ENCODE peak calls at places on chromosomes 12 and 14, in five cellular contexts. U is uterus; F is lung; C is CD4-positive, CD25-positive, alpha-beta regulatory T cell; N is esophagus squamous epithelium. E is an unnamed sample.

GRCh38 chr12:39378346-39378745 is 64.6 kb downstream of the KIF21A start:
- DNase-seq in N (no peak), F (no peak), C (no peak), U (no peak), E (no peak)

GRCh38 chr12:1830981-1831930 is 10.9 kb downstream of the LRTM2 start:
- DNase-seq in N (no peak), F (peak; percentile 84), U (peak; percentile 36), C (peak; percentile 11), E (peak; percentile 82)

GRCh38 chr14:23154876-23155587 is 28.4 kb downstream of the SLC7A8 start:
- DNase-seq in U (peak; percentile 83), C (no peak), F (peak; percentile 74), N (no peak), E (peak; percentile 33)

GRCh38 chr12:131672311-131672940 is 38.5 kb upstream of the SFSWAP start:
- DNase-seq in N (no peak), U (no peak), F (no peak), C (no peak), E (no peak)

GRCh38 chr14:46279776-46280175 is 371.8 kb downstream of the RPL10L start:
- DNase-seq in N (no peak), C (no peak), F (no peak), U (no peak), E (no peak)

GRCh38 chr12:27142102-27142721 is 59.8 kb upstream of the C12orf71 start:
- DNase-seq in F (peak; percentile 67), N (no peak), C (peak; percentile 65), U (peak; percentile 30), E (peak; percentile 96)

GRCh38 chr12:45509187-45509586 is 220.3 kb upstream of the ARID2 start:
- DNase-seq in C (no peak), U (no peak), F (no peak), N (no peak), E (no peak)

GRCh38 chr12:111636209-111636928 is 37.3 kb upstream of the ATXN2 start:
- DNase-seq in F (peak; percentile 36), C (no peak), N (no peak), U (peak; percentile 86), E (no peak)

GRCh38 chr12:29207120-29207519 is 58.0 kb downstream of the FAR2 start:
- DNase-seq in N (no peak), C (no peak), F (no peak), U (no peak), E (peak; percentile 24)

GRCh38 chr14:98580131-98580678 is 691.8 kb downstream of the BCL11B start:
- DNase-seq in F (peak; percentile 0), U (no peak), N (no peak), C (peak; percentile 34), E (peak; percentile 16)

GRCh38 chr14:71532349-71532748 is 399.9 kb upstream of the RGS6 start:
- DNase-seq in N (no peak), F (no peak), C (no peak), U (no peak), E (no peak)

GRCh38 chr12:109998904-109999648 is at the start of gene ANKRD13A:
- DNase-seq in C (peak; percentile 96), N (peak; percentile 75), F (peak; percentile 92), U (peak; percentile 91), E (peak; percentile 95)

GRCh38 chr14:24066490-24067132 is 4.8 kb upstream of the CPNE6 start:
- DNase-seq in C (no peak), U (no peak), N (no peak), F (no peak), E (no peak)

GRCh38 chr14:77838756-77839565 is 39.1 kb downstream of the ADCK1 start:
- DNase-seq in N (no peak), F (no peak), C (peak; percentile 29), U (no peak), E (no peak)

GRCh38 chr12:3538691-3539030 is 47.7 kb downstream of the PRMT8 start:
- DNase-seq in N (no peak), F (no peak), U (no peak), C (no peak), E (no peak)

GRCh38 chr14:51682411-51682810 is 30.7 kb downstream of the FRMD6 start:
- DNase-seq in N (no peak), F (no peak), U (no peak), C (no peak), E (no peak)

GRCh38 chr12:110317921-110318320 is 36.9 kb downstream of the ATP2A2 start:
- DNase-seq in U (no peak), F (no peak), C (no peak), N (no peak), E (no peak)

GRCh38 chr14:36663404-36664321 is 2.0 kb downstream of the PAX9 start:
- DNase-seq in F (no peak), N (no peak), C (no peak), U (no peak), E (peak; percentile 37)

GRCh38 chr14:100871234-100872186 is 32.0 kb downstream of the RTL1 start:
- DNase-seq in U (no peak), N (no peak), F (no peak), C (no peak), E (no peak)

GRCh38 chr14:105389976-105390848 is 8.1 kb upstream of the TEX22 start:
- DNase-seq in F (no peak), N (no peak), C (peak; percentile 70), U (no peak), E (no peak)

GRCh38 chr12:60920841-60921495 is 1325.1 kb downstream of the SLC16A7 start:
- DNase-seq in U (no peak), F (no peak), N (no peak), C (no peak), E (no peak)

GRCh38 chr12:83432176-83432719 is 745.5 kb downstream of the TMTC2 start:
- DNase-seq in F (no peak), C (no peak), U (no peak), N (no peak), E (no peak)

GRCh38 chr12:90010089-90010488 is 301.5 kb upstream of the ATP2B1 start:
- DNase-seq in N (no peak), C (no peak), F (no peak), U (no peak), E (no peak)

GRCh38 chr12:76888775-76889174 is 10.0 kb upstream of the CSRP2 start:
- DNase-seq in N (no peak), C (no peak), U (no peak), F (no peak), E (no peak)

GRCh38 chr12:76895796-76896195 is 17.0 kb upstream of the CSRP2 start:
- DNase-seq in U (no peak), C (no peak), N (no peak), F (no peak), E (no peak)

GRCh38 chr12:76891609-76892008 is 12.8 kb upstream of the CSRP2 start:
- DNase-seq in C (no peak), N (no peak), U (no peak), F (no peak), E (no peak)

GRCh38 chr12:76896274-76896673 is 17.5 kb upstream of the CSRP2 start:
- DNase-seq in U (no peak), F (no peak), N (no peak), C (no peak), E (no peak)

DNA sequence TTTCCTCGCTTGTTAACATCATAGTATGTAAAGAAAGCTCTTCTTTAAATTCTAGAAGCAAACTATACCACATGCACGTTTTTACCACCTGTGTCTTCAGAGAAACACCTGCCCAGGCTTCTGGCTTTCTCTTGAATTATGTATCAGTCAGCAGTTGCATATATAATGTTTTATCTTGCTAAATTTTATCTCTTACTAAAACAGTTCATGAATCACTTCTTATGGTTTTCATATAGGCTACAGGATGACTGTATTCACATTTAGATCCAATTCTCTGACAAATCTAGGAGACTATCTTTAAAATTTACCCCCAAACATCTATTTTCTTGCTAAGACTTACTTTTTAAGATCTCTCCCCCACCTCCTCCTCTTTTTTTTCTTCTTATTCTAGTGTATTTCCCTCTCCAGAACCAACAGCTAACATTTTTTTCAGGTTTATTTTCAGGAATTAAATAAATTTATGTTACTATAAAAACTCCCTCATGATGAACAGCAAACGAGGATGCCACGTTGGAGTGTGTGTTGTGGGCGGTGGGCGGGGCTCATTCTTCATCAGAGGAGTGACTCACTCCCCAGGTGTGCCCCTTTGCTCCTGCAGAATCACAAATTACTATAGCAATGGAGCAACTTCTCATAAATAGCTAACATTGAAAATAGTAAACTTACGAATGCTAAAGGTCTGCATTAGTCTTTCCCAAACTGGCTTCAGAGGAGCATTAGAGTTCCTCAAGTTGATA is 11.8 kb upstream of the CSRP2 start:
- DNase-seq in N (no peak), C (peak; percentile 4), U (no peak), F (no peak), E (peak; percentile 43)
- H3K27me3 ChIP-seq in N (no peaks in the 10 kb centered on the region), C (peaks cover 6% of the 10 kb centered on the region), U (no peaks in the 10 kb centered on the region), F (no peaks in the 10 kb centered on the region), E (no peaks in the 10 kb centered on the region)

GRCh38 chr14:89618309-89618708 is 201.3 kb upstream of the FOXN3 start:
- DNase-seq in C (peak; percentile 41), N (no peak), F (no peak), U (no peak), E (peak; percentile 11)

GRCh38 chr14:89619616-89620273 is 202.7 kb upstream of the FOXN3 start:
- DNase-seq in U (no peak), F (no peak), N (no peak), C (peak; percentile 47), E (no peak)

GRCh38 chr14:89620436-89620835 is 203.4 kb upstream of the FOXN3 start:
- DNase-seq in F (no peak), N (no peak), C (peak; percentile 58), U (no peak), E (no peak)

GRCh38 chr14:89617471-89618291 is 200.6 kb upstream of the FOXN3 start:
- DNase-seq in N (no peak), U (no peak), F (no peak), C (peak; percentile 69), E (peak; percentile 29)

GRCh38 chr14:89618821-89619551 is 202.0 kb upstream of the FOXN3 start:
- DNase-seq in F (peak; percentile 55), U (peak; percentile 59), C (peak; percentile 85), N (no peak), E (peak; percentile 58)
- H3K27ac ChIP-seq in F (peak overlapping the region; percentile 89), U (peak overlapping the region; percentile 81), C (peak overlapping the region; percentile 90), N (peak overlapping the region; percentile 89), E (no peak overlapping the region)

GRCh38 chr12:4864575-4864974 is 45.1 kb upstream of the KCNA1 start:
- DNase-seq in C (no peak), F (no peak), U (no peak), N (no peak), E (no peak)

GRCh38 chr12:4862809-4863208 is 46.9 kb upstream of the KCNA1 start:
- DNase-seq in N (no peak), F (no peak), C (no peak), U (no peak), E (no peak)

GRCh38 chr12:4866288-4866687 is 43.4 kb upstream of the KCNA1 start:
- DNase-seq in N (no peak), F (no peak), U (no peak), C (no peak), E (no peak)

GRCh38 chr12:4867384-4867783 is 42.3 kb upstream of the KCNA1 start:
- DNase-seq in N (no peak), F (no peak), U (no peak), C (no peak), E (no peak)

DNA sequence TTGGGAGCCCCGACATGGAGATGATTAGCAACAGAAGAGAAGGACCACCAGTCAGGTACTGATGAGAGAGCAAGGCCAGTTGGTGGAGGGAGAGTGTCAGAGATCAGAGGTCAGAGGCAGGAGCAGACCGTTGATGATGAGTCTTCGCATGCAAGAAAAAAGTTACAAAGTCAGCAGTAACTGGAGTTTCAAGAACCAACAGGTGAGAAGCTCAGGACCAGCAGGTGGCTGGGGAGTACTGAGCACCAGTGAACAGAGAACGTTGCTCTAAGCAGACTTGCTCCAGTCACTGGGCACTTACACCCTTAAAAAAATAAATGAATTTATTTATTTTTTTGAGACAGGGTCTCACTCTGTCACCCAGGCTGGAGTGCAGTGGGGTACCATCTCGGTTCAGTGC is 44.5 kb upstream of the KCNA1 start:
- DNase-seq in N (no peak), U (no peak), F (no peak), C (no peak), E (no peak)
- H3K27me3 ChIP-seq in N (no peaks in the 10 kb centered on the region), U (no peaks in the 10 kb centered on the region), F (no peaks in the 10 kb centered on the region), C (peaks cover 7% of the 10 kb centered on the region), E (peaks cover 22% of the 10 kb centered on the region)

GRCh38 chr14:96804821-96805374 is 7.7 kb downstream of the VRK1 start:
- DNase-seq in F (no peak), N (no peak), U (no peak), C (no peak), E (no peak)
- H3K27ac ChIP-seq in F (no peak overlapping the region), N (no peak overlapping the region), U (no peak overlapping the region), C (no peak overlapping the region), E (no peak overlapping the region)